ENCODE peak calls at places on chromosome 15, in four cellular contexts. Y is C1 segment of cervical spinal cord; P is activated T-cell treated with anti-CD3 and anti-CD28 coated beads, Interleukin-2, amount 50 U/mL, for 72 hours; X is NCI-H460. N is an unnamed sample.

GRCh38 chr15:65254237-65254820 is 32.4 kb downstream of the PARP16 start:
- DNase-seq in P (no peak), Y (no peak), X (no peak), N (no peak)

GRCh38 chr15:70720228-70721016 is 42.9 kb downstream of the UACA start:
- DNase-seq in Y (no peak), X (no peak), P (no peak), N (no peak)

GRCh38 chr15:33068007-33068441 is 126.5 kb downstream of the FMN1 start:
- DNase-seq in Y (no peak), X (peak; percentile 36), P (peak; percentile 10), N (peak; percentile 90)

GRCh38 chr15:25177955-25178801 is 223.4 kb downstream of the SNRPN start:
- DNase-seq in X (no peak), P (no peak), Y (no peak), N (no peak)

GRCh38 chr15:98666841-98667240 is 18.5 kb downstream of the IGF1R start:
- DNase-seq in P (no peak), X (no peak), Y (no peak), N (no peak)

GRCh38 chr15:35986072-35986666 is 440.2 kb upstream of the DPH6 start:
- DNase-seq in Y (no peak), P (no peak), X (no peak), N (no peak)

GRCh38 chr15:85475317-85475701 is 94.9 kb downstream of the AKAP13 start:
- DNase-seq in Y (no peak), P (no peak), X (no peak), N (no peak)

GRCh38 chr15:95296626-95297025 is 1033.9 kb upstream of the NR2F2 start:
- DNase-seq in X (no peak), Y (no peak), P (no peak), N (no peak)

GRCh38 chr15:87522997-87523396 is 733.5 kb downstream of the NTRK3 start:
- DNase-seq in Y (no peak), P (no peak), X (no peak), N (no peak)

GRCh38 chr15:35657679-35658201 is 111.8 kb upstream of the DPH6 start:
- DNase-seq in X (no peak), P (no peak), Y (no peak), N (no peak)

GRCh38 chr15:94287794-94288246 is 56.5 kb downstream of the MCTP2 start:
- DNase-seq in P (peak; percentile 55), Y (no peak), X (no peak), N (no peak)